ENCODE peak calls at places on chromosomes 2 and 18, in nine cellular contexts. S is fibroblast of villous mesenchyme, D is fibroblast of pulmonary artery, G is AG10803, Q is AG09309, Z is endothelial cell of umbilical vein, P is left ventricle myocardium inferior, H is IMR-90, O is WTC11. L is an unnamed sample.

GRCh38 chr2:73386342-73386868 is 769 bp downstream of the ALMS1 start:
- DNase-seq in S (no peak), D (no peak), Z (no peak), H (no peak), Q (no peak), O (no peak), G (no peak), P (no peak), L (no peak)

GRCh38 chr2:64227603-64228125 is 83.4 kb upstream of the PELI1 start:
- DNase-seq in Q (no peak), S (peak; percentile 40), D (no peak), Z (no peak), G (no peak), H (no peak), O (no peak), P (no peak), L (no peak)

GRCh38 chr2:37676274-37676673 is 4.8 kb upstream of the CDC42EP3 start:
- DNase-seq in G (no peak), O (no peak), H (peak; percentile 58), P (no peak), D (peak; percentile 60), Z (peak; percentile 84), Q (no peak), S (no peak), L (no peak)

GRCh38 chr2:1626271-1626681 is 118.0 kb downstream of the PXDN start:
- DNase-seq in P (no peak), O (no peak), D (no peak), H (no peak), G (no peak), Q (no peak), Z (peak; percentile 28), S (peak; percentile 44), L (no peak)

GRCh38 chr2:177692042-177692823 is 299.7 kb downstream of the AGPS start:
- DNase-seq in O (no peak), G (no peak), D (no peak), P (no peak), Z (no peak), H (no peak), S (peak; percentile 3), Q (no peak), L (no peak)

GRCh38 chr2:40332096-40332826 is 119.6 kb downstream of the SLC8A1 start:
- DNase-seq in Q (no peak), Z (peak; percentile 95), G (peak; percentile 58), D (peak; percentile 67), P (no peak), O (no peak), H (peak; percentile 86), S (peak; percentile 58), L (no peak)

GRCh38 chr2:38279201-38279600 is 97.9 kb downstream of the ATL2 start:
- DNase-seq in O (no peak), D (no peak), P (no peak), S (no peak), Q (no peak), Z (no peak), H (peak; percentile 25), G (no peak), L (no peak)

GRCh38 chr2:195594248-195594647 is 62.8 kb upstream of the SLC39A10 start:
- DNase-seq in P (no peak), G (no peak), Z (no peak), D (no peak), S (no peak), Q (no peak), H (no peak), O (no peak), L (no peak)

GRCh38 chr18:33052886-33053285 is 280.1 kb upstream of the KLHL14 start:
- DNase-seq in Q (no peak), S (no peak), Z (no peak), O (no peak), D (no peak), H (no peak), P (no peak), G (no peak), L (no peak)

GRCh38 chr2:157312866-157313486 is 12.6 kb downstream of the ERMN start:
- DNase-seq in H (peak; percentile 34), O (no peak), G (peak; percentile 49), P (no peak), S (no peak), D (peak; percentile 14), Z (no peak), Q (no peak), L (no peak)

GRCh38 chr2:27494944-27495554 is at the start of gene FNDC4:
- DNase-seq in Q (no peak), D (no peak), Z (peak; percentile 37), S (no peak), G (peak; percentile 9), P (peak; percentile 31), H (no peak), O (peak; percentile 68), L (peak; percentile 38)

GRCh38 chr2:124080281-124081153 is 55.4 kb downstream of the CNTNAP5 start:
- DNase-seq in G (no peak), O (no peak), P (no peak), S (no peak), D (peak; percentile 1), Z (no peak), Q (no peak), H (no peak), L (no peak)

GRCh38 chr2:216327447-216327846 is 44.8 kb downstream of the MARCHF4 start:
- DNase-seq in O (no peak), D (no peak), Z (no peak), Q (no peak), H (no peak), S (no peak), G (no peak), P (no peak), L (no peak)

GRCh38 chr18:27713727-27714080 is 463.2 kb downstream of the CDH2 start:
- DNase-seq in D (peak; percentile 91), H (peak; percentile 15), S (peak; percentile 26), Z (no peak), G (peak; percentile 62), P (no peak), O (no peak), Q (peak; percentile 59), L (no peak)

GRCh38 chr18:42033137-42033810 is 78.2 kb downstream of the PIK3C3 start:
- DNase-seq in Z (no peak), D (no peak), H (no peak), Q (no peak), G (no peak), O (no peak), P (no peak), S (no peak), L (no peak)

GRCh38 chr2:179525340-179525739 is 260.7 kb upstream of the SESTD1 start:
- DNase-seq in P (no peak), S (no peak), O (no peak), G (peak; percentile 3), Q (no peak), D (no peak), Z (no peak), H (no peak), L (no peak)
- TF ChIP-seq CTCF in P (no peak), S (no peak), O (no peak), G (no peak), Q (no peak), D (no peak), Z (no peak), H (no peak), L (no peak)

DNA sequence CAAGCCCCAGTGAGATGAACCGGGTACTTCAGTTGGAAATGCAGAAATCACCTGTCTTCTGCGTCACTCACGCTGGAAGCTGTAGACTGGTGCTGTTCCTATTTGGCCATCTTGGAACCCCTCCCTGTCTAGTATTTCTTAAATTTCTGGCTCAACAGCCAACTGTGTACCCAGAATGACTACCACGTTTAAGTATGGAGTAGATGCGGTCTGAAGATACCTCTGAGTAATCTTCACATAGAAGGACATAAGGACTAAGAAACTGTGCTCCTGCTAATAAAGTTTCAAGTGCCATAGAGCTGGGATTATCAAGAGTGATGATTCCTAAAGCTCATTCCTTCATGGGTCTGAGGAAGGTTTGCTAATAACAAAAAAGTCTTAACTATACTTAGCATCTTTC is 20.4 kb downstream of the TRAK2 start:
- DNase-seq in P (no peak), S (no peak), Z (no peak), H (no peak), G (no peak), D (no peak), O (no peak), Q (no peak), L (no peak)
- TF ChIP-seq CTCF in P (no peak), S (no peak), Z (no peak), H (no peak), G (no peak), D (no peak), O (no peak), Q (no peak), L (no peak)

GRCh38 chr2:11237122-11237521 is 81.9 kb downstream of the SLC66A3 start:
- DNase-seq in P (no peak), O (no peak), S (no peak), Z (no peak), G (no peak), D (no peak), Q (no peak), H (no peak), L (no peak)
- TF ChIP-seq CTCF in P (no peak), O (no peak), S (no peak), Z (no peak), G (no peak), D (no peak), Q (no peak), H (no peak), L (no peak)

DNA sequence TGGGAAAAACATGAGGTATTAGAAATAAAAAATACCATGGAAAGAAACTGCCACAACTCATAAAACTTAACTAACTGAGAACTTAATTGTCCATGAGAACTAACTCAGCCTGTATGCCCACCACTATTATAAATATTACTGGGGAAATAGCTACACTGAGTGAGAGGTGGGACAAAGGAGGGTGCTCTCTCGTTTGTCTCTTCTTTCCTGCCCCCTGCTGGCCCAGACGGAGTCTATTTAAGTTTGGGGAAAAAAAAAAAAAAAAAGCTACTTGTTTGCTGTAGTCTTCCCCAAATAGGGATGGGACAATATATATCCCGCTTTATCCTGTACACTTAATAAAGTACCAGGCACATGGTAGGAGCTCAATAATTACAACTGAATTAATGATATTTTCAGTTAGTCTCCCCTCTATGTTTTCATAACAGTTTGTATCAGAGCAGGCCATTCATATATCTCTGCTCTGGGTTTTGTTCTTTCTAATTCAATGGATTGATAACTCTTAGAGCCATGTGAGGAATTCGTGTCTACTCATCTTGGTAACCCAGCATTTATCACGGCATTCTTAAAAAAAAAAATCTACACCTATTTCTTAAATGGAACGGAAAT is 647.7 kb upstream of the PKDCC start:
- DNase-seq in Q (no peak), P (no peak), Z (peak; percentile 62), G (no peak), D (peak; percentile 22), O (peak; percentile 46), H (no peak), S (peak; percentile 4), L (peak; percentile 16)
- TF ChIP-seq CTCF in Q (no peak), P (peak; percentile 32), Z (peak; percentile 59), G (peak; percentile 11), D (peak; percentile 30), O (no peak), H (peak; percentile 31), S (peak; percentile 21), L (peak; percentile 54)

GRCh38 chr2:16429431-16429830 is 236.2 kb downstream of the CYRIA start:
- DNase-seq in H (no peak), Q (no peak), D (no peak), O (no peak), P (no peak), G (no peak), Z (no peak), S (no peak), L (no peak)
- TF ChIP-seq CTCF in H (no peak), Q (no peak), D (no peak), O (no peak), P (no peak), G (no peak), Z (no peak), S (no peak), L (no peak)

L was measured in neural crest cell.